ENCODE peak calls at places on chromosomes 7 and 10, in ten cellular contexts. V, O, R, D, M, W, I, G, L and J are unnamed samples.
A peak's percentile ranks its signal among the peaks of the same experiment; 100 is the strongest.

GRCh38 chr7:150428671-150429451 is 21.6 kb upstream of the GIMAP8 start:
- DNase-seq in V (no peak), O (peak; percentile 75), R (no peak), D (peak; percentile 62), M (peak; percentile 84), W (no peak), I (peak; percentile 67), G (peak; percentile 32), L (peak; percentile 29), J (no peak)

GRCh38 chr7:122532406-122533269 is 166.3 kb downstream of the RNF133 start:
- DNase-seq in V (no peak), O (no peak), R (no peak), D (no peak), M (no peak), W (no peak), I (no peak), G (no peak), L (no peak), J (no peak)

GRCh38 chr10:102449321-102450123 is 1.8 kb downstream of the C10orf95 start:
- DNase-seq in V (peak; percentile 83), O (peak; percentile 83), R (peak; percentile 81), D (no peak), M (peak; percentile 74), W (peak; percentile 95), I (peak; percentile 96), G (peak; percentile 1), L (peak; percentile 75), J (peak; percentile 67)

GRCh38 chr7:151954866-151955820 is 1.1 kb upstream of the GALNTL5 start:
- DNase-seq in V (no peak), O (no peak), R (no peak), D (peak; percentile 86), M (no peak), W (no peak), I (no peak), G (no peak), L (no peak), J (no peak)

GRCh38 chr10:36888925-36889573 is 236.3 kb upstream of the ANKRD30A start:
- DNase-seq in V (peak; percentile 2), O (peak; percentile 77), R (peak; percentile 22), D (no peak), M (peak; percentile 24), W (no peak), I (peak; percentile 82), G (no peak), L (peak; percentile 71), J (no peak)

GRCh38 chr10:73850863-73851461 is 23.4 kb downstream of the CAMK2G start:
- DNase-seq in V (no peak), O (peak; percentile 57), R (no peak), D (no peak), M (no peak), W (no peak), I (no peak), G (no peak), L (no peak), J (no peak)

GRCh38 chr7:112204776-112205347 is 1.3 kb downstream of the DOCK4 start:
- DNase-seq in V (peak; percentile 10), O (no peak), R (peak; percentile 21), D (no peak), M (peak; percentile 25), W (no peak), I (peak; percentile 66), G (no peak), L (no peak), J (no peak)

GRCh38 chr10:95279042-95279820 is 11.6 kb downstream of the PDLIM1 start:
- DNase-seq in V (no peak), O (no peak), R (no peak), D (no peak), M (no peak), W (no peak), I (no peak), G (no peak), L (no peak), J (no peak)

GRCh38 chr10:43868362-43868672 is 219.6 kb upstream of the ZNF32 start:
- DNase-seq in V (no peak), O (no peak), R (no peak), D (no peak), M (no peak), W (no peak), I (no peak), G (no peak), L (no peak), J (no peak)

GRCh38 chr7:128904381-128905197 is 5.9 kb downstream of the KCP start:
- DNase-seq in V (peak; percentile 59), O (no peak), R (peak; percentile 71), D (no peak), M (peak; percentile 44), W (peak; percentile 69), I (peak; percentile 80), G (no peak), L (no peak), J (peak; percentile 38)

GRCh38 chr7:157278791-157279678 is 57.8 kb upstream of the DNAJB6 start:
- DNase-seq in V (no peak), O (no peak), R (no peak), D (no peak), M (no peak), W (peak; percentile 90), I (peak; percentile 78), G (no peak), L (no peak), J (no peak)

GRCh38 chr7:117302396-117302795 is 20.5 kb downstream of the WNT2 start:
- DNase-seq in V (no peak), O (no peak), R (no peak), D (no peak), M (no peak), W (no peak), I (no peak), G (no peak), L (no peak), J (no peak)

GRCh38 chr7:156480671-156481070 is 159.9 kb upstream of the RNF32 start:
- DNase-seq in V (no peak), O (no peak), R (no peak), D (no peak), M (no peak), W (no peak), I (no peak), G (no peak), L (no peak), J (no peak)

GRCh38 chr7:19110026-19110777 is 7.2 kb downstream of the TWIST1 start:
- DNase-seq in V (no peak), O (no peak), R (no peak), D (no peak), M (no peak), W (no peak), I (no peak), G (no peak), L (no peak), J (no peak)

GRCh38 chr7:22610871-22611757 is 111.1 kb upstream of the STEAP1B start:
- DNase-seq in V (no peak), O (no peak), R (no peak), D (no peak), M (no peak), W (no peak), I (no peak), G (no peak), L (no peak), J (no peak)

GRCh38 chr7:139515266-139515665 is 8.2 kb upstream of the CLEC2L start:
- DNase-seq in V (no peak), O (no peak), R (no peak), D (no peak), M (no peak), W (no peak), I (no peak), G (no peak), L (no peak), J (no peak)

GRCh38 chr7:104137971-104138370 is 69.8 kb downstream of the ORC5 start:
- DNase-seq in V (no peak), O (no peak), R (no peak), D (no peak), M (no peak), W (no peak), I (no peak), G (no peak), L (no peak), J (no peak)

GRCh38 chr7:85622059-85622458 is 435.2 kb upstream of the SEMA3D start:
- DNase-seq in V (no peak), O (no peak), R (no peak), D (no peak), M (no peak), W (no peak), I (no peak), G (no peak), L (no peak), J (no peak)

GRCh38 chr10:77162697-77163096 is 474.9 kb downstream of the KCNMA1 start:
- DNase-seq in V (no peak), O (no peak), R (no peak), D (no peak), M (no peak), W (no peak), I (no peak), G (no peak), L (no peak), J (no peak)